ENCODE peak calls at places on chromosome 12, in six cellular contexts. L is PC-3, P is A673, D is fibroblast of lung, Q is GM23248, U is keratinocyte. W is an unnamed sample.

GRCh38 chr12:89618113-89618862 is 90.3 kb downstream of the ATP2B1 start:
- DNase-seq in L (no peak), D (no peak), Q (peak), U (no peak), P (no peak), W (no peak)

GRCh38 chr12:91367234-91367849 is 184.7 kb upstream of the DCN start:
- DNase-seq in L (peak), D (peak), Q (peak), U (no peak), P (peak), W (no peak)

GRCh38 chr12:57615637-57616036 is 4.4 kb downstream of the ARHGEF25 start:
- DNase-seq in P (no peak), L (no peak), U (no peak), D (no peak), Q (no peak), W (no peak)

GRCh38 chr12:53928054-53928879 is 10.4 kb upstream of the HOXC13 start:
- DNase-seq in U (no peak), Q (no peak), D (no peak), P (no peak), L (no peak), W (no peak)

GRCh38 chr12:132480620-132481132 is 9.3 kb upstream of the FBRSL1 start:
- DNase-seq in U (no peak), D (no peak), Q (no peak), L (no peak), P (no peak), W (no peak)

GRCh38 chr12:41437578-41437977 is 249.5 kb downstream of the PDZRN4 start:
- DNase-seq in Q (peak), U (no peak), P (peak), L (no peak), D (no peak), W (no peak)

GRCh38 chr12:26275313-26276257 is 80.2 kb downstream of the SSPN start:
- DNase-seq in L (peak), P (no peak), U (no peak), Q (no peak), D (no peak), W (no peak)

GRCh38 chr12:104632724-104633181 is 176.0 kb downstream of the CHST11 start:
- DNase-seq in P (no peak), Q (peak), U (no peak), L (no peak), D (peak), W (no peak)

GRCh38 chr12:19778111-19778688 is 338.9 kb downstream of the AEBP2 start:
- DNase-seq in Q (peak), P (no peak), L (no peak), D (peak), U (no peak), W (no peak)

GRCh38 chr12:32566663-32567634 is 112.2 kb upstream of the DNM1L start:
- DNase-seq in L (no peak), D (no peak), Q (peak), U (no peak), P (peak), W (peak)

GRCh38 chr12:48988030-48988649 is 10.0 kb downstream of the WNT1 start:
- DNase-seq in D (peak), Q (peak), P (peak), L (peak), U (no peak), W (no peak)

DNA sequence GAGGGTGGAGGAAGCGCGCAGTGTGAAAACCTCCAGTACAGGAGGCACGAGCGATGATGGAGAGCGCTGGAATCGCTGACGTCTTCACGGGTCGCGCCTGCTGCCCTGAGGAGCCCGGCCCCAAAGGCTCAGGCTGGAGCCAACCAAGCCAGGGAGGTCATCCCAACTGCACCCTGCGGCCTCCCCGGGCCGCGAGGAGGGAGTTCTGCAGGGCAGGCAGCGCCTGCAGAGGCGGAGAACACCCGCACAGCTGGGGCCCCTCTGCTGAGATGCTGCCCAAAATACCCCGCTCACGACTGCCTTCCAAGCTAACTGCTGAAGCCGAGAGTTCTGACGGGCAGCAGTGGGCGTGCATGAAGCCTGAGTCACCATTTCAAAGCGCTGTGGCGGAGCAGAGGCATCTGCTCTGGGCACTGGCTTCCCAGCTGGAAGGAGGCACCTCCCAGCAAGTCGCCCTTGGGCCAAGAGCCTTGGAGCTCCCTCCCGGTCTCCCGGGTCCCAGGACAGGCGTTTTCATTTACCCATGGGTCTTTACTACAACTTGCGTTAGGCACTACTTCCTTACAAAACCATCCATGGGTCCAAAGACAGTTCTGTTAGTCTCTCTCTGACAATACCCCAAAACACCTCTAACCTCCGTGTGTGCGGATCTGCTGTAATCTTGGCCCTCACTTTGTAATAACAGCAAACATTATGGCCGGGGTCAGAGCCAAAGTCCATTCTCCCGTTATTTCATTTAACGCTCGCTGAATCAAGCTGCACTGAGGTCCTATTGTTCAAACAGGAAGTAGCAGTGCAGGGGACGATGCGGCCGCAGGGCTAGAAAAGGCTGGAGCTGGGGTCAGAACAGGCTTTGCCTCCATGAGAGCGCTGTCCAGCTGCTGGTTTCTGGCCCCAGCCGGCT is 60.1 kb upstream of the RIMBP2 start:
- DNase-seq in D (peak), P (peak), L (peak), Q (peak), U (no peak), W (peak)
- H3K27ac ChIP-seq in D (peak), P (no peak), L (no peak), Q (peak), U (peak), W (no peak)

GRCh38 chr12:45989857-45990467 is 412 bp downstream of the SCAF11 start:
- DNase-seq in U (no peak), D (peak), L (peak), P (peak), Q (peak), W (peak)
- TF ChIP-seq EZH2 in U (no peak), D (no peak), L (no peak), P (no peak), Q (no peak), W (no peak)

GRCh38 chr12:6432991-6433390 is 11.8 kb upstream of the CD27 start:
- DNase-seq in Q (no peak), U (no peak), P (no peak), L (no peak), D (no peak), W (no peak)
- H3K27ac ChIP-seq in Q (no peak), U (no peak), P (no peak), L (no peak), D (no peak), W (no peak)

GRCh38 chr12:51871126-51871525 is 16.8 kb upstream of the ANKRD33 start:
- DNase-seq in D (no peak), U (no peak), P (no peak), L (no peak), Q (no peak), W (no peak)

GRCh38 chr12:51867796-51868428 is 19.4 kb upstream of the FIGNL2 start:
- DNase-seq in D (no peak), Q (no peak), P (no peak), U (no peak), L (no peak), W (no peak)

GRCh38 chr12:51869931-51870330 is 18.0 kb upstream of the ANKRD33 start:
- DNase-seq in U (no peak), D (no peak), Q (no peak), L (no peak), P (no peak), W (no peak)

GRCh38 chr12:51869490-51869865 is 18.4 kb upstream of the ANKRD33 start:
- DNase-seq in U (no peak), P (no peak), L (no peak), D (no peak), Q (no peak), W (no peak)

GRCh38 chr12:51868821-51869489 is 18.9 kb upstream of the ANKRD33 start:
- DNase-seq in D (no peak), L (no peak), U (no peak), P (no peak), Q (peak), W (no peak)
- TF ChIP-seq EZH2 in D (no peak), L (no peak), U (peak), P (no peak), Q (peak), W (peak)